ENCODE peak calls at places on chromosomes 4 and X, in five cellular contexts. One of them, this sample, is unnamed.

GRCh38 chrX:115367956-115368355 is 78.4 kb downstream of the LUZP4 start:
- DNase-seq in neuronal stem cell: no peak
- DNase-seq in ovary: no peak
- DNase-seq in psoas muscle: no peak
- DNase-seq in mammary epithelial cell: peak
- DNase-seq in this sample: peak

GRCh38 chr4:48913346-48913745 is 6.8 kb upstream of the OCIAD2 start:
- DNase-seq in neuronal stem cell: no peak
- DNase-seq in ovary: no peak
- DNase-seq in psoas muscle: no peak
- DNase-seq in mammary epithelial cell: peak
- DNase-seq in this sample: peak

GRCh38 chrX:39261446-39262147 is 460.3 kb downstream of the MID1IP1 start:
- DNase-seq in neuronal stem cell: peak
- DNase-seq in ovary: no peak
- DNase-seq in psoas muscle: no peak
- DNase-seq in mammary epithelial cell: peak
- DNase-seq in this sample: peak

GRCh38 chrX:420496-421223 is 34.0 kb upstream of the PPP2R3B start:
- DNase-seq in neuronal stem cell: no peak
- DNase-seq in ovary: no peak
- DNase-seq in psoas muscle: peak
- DNase-seq in mammary epithelial cell: no peak
- DNase-seq in this sample: no peak

GRCh38 chr4:76579596-76580375 is 144.8 kb downstream of the SHROOM3 start:
- DNase-seq in neuronal stem cell: no peak
- DNase-seq in ovary: no peak
- DNase-seq in psoas muscle: no peak
- DNase-seq in mammary epithelial cell: peak
- DNase-seq in this sample: no peak

GRCh38 chr4:52914051-52914605 is 52.0 kb downstream of the RASL11B start:
- DNase-seq in neuronal stem cell: no peak
- DNase-seq in ovary: peak
- DNase-seq in psoas muscle: no peak
- DNase-seq in mammary epithelial cell: no peak
- DNase-seq in this sample: peak

GRCh38 chr4:76736434-76736833 is 161.5 kb downstream of the SOWAHB start:
- DNase-seq in neuronal stem cell: no peak
- DNase-seq in ovary: no peak
- DNase-seq in psoas muscle: no peak
- DNase-seq in mammary epithelial cell: no peak
- DNase-seq in this sample: no peak

GRCh38 chrX:68666580-68666979 is 19.1 kb downstream of the STARD8 start:
- DNase-seq in neuronal stem cell: no peak
- DNase-seq in ovary: no peak
- DNase-seq in psoas muscle: no peak
- DNase-seq in mammary epithelial cell: no peak
- DNase-seq in this sample: no peak

GRCh38 chrX:40949071-40949470 is 136.2 kb upstream of the USP9X start:
- DNase-seq in neuronal stem cell: no peak
- DNase-seq in ovary: no peak
- DNase-seq in psoas muscle: no peak
- DNase-seq in mammary epithelial cell: no peak
- DNase-seq in this sample: no peak

GRCh38 chr4:40934671-40935070 is 184.9 kb downstream of the NSUN7 start:
- DNase-seq in neuronal stem cell: peak
- DNase-seq in ovary: no peak
- DNase-seq in psoas muscle: no peak
- DNase-seq in mammary epithelial cell: no peak
- DNase-seq in this sample: no peak

GRCh38 chrX:18566748-18567147 is 105.2 kb downstream of the RS1 start:
- DNase-seq in neuronal stem cell: no peak
- DNase-seq in ovary: no peak
- DNase-seq in psoas muscle: no peak
- DNase-seq in mammary epithelial cell: no peak
- DNase-seq in this sample: no peak

GRCh38 chrX:17030092-17030491 is 83.6 kb downstream of the REPS2 start:
- DNase-seq in neuronal stem cell: no peak
- DNase-seq in ovary: no peak
- DNase-seq in psoas muscle: no peak
- DNase-seq in mammary epithelial cell: no peak
- DNase-seq in this sample: no peak

GRCh38 chr4:67020079-67020807 is 525.1 kb downstream of the CENPC start:
- DNase-seq in neuronal stem cell: no peak
- DNase-seq in ovary: no peak
- DNase-seq in psoas muscle: no peak
- DNase-seq in mammary epithelial cell: no peak
- DNase-seq in this sample: no peak

GRCh38 chrX:96575011-96575410 is 109.6 kb upstream of the DIAPH2 start:
- DNase-seq in neuronal stem cell: no peak
- DNase-seq in ovary: no peak
- DNase-seq in psoas muscle: no peak
- DNase-seq in mammary epithelial cell: no peak
- DNase-seq in this sample: no peak

GRCh38 chr4:81137894-81138293 is 77.1 kb downstream of the PRKG2 start:
- DNase-seq in neuronal stem cell: no peak
- DNase-seq in ovary: no peak
- DNase-seq in psoas muscle: no peak
- DNase-seq in mammary epithelial cell: no peak
- DNase-seq in this sample: no peak

DNA sequence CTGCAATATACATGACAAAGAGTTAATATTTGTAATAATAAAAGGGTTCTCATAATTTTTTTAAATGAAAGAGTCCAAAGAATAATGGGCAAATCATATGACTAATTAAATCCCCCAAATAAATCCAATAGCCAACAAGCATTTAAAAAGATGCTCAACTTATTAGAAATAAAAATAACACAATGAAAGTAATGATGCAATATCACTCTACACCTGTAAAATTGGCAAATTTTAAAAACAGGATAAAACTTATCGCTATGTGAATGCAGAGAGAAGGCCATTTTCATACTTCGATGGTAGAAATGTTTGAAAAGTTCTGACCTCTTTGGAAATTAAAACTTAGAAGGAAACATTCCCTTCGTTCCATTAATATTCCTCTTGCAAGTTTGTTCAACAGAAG is 1.9 kb downstream of the F8 start:
- DNase-seq in neuronal stem cell: no peak
- DNase-seq in ovary: no peak
- DNase-seq in psoas muscle: no peak
- DNase-seq in mammary epithelial cell: no peak
- DNase-seq in this sample: no peak
- H3K4me3 ChIP-seq in neuronal stem cell: no peak
- H3K4me3 ChIP-seq in ovary: no peak
- H3K4me3 ChIP-seq in psoas muscle: peak
- H3K4me3 ChIP-seq in mammary epithelial cell: no peak
- H3K4me3 ChIP-seq in this sample: no peak

GRCh38 chr4:73345399-73345975 is 58.6 kb upstream of the ALB start:
- DNase-seq in neuronal stem cell: no peak
- DNase-seq in ovary: no peak
- DNase-seq in psoas muscle: no peak
- DNase-seq in mammary epithelial cell: no peak
- DNase-seq in this sample: no peak
- H3K27ac ChIP-seq in neuronal stem cell: no peak
- H3K27ac ChIP-seq in ovary: no peak
- H3K27ac ChIP-seq in psoas muscle: no peak
- H3K27ac ChIP-seq in mammary epithelial cell: no peak
- H3K27ac ChIP-seq in this sample: no peak

GRCh38 chr4:7781361-7781760 is 158.3 kb downstream of the AFAP1 start:
- DNase-seq in neuronal stem cell: no peak
- DNase-seq in ovary: peak
- DNase-seq in psoas muscle: no peak
- DNase-seq in mammary epithelial cell: no peak
- DNase-seq in this sample: peak

GRCh38 chr4:7777871-7778523 is 161.7 kb downstream of the AFAP1 start:
- DNase-seq in neuronal stem cell: no peak
- DNase-seq in ovary: peak
- DNase-seq in psoas muscle: no peak
- DNase-seq in mammary epithelial cell: no peak
- DNase-seq in this sample: peak

GRCh38 chr4:7778524-7779193 is 161.0 kb downstream of the AFAP1 start:
- DNase-seq in neuronal stem cell: no peak
- DNase-seq in ovary: peak
- DNase-seq in psoas muscle: no peak
- DNase-seq in mammary epithelial cell: no peak
- DNase-seq in this sample: no peak

GRCh38 chr4:7780751-7781348 is 158.8 kb downstream of the AFAP1 start:
- DNase-seq in neuronal stem cell: no peak
- DNase-seq in ovary: no peak
- DNase-seq in psoas muscle: no peak
- DNase-seq in mammary epithelial cell: no peak
- DNase-seq in this sample: no peak

DNA sequence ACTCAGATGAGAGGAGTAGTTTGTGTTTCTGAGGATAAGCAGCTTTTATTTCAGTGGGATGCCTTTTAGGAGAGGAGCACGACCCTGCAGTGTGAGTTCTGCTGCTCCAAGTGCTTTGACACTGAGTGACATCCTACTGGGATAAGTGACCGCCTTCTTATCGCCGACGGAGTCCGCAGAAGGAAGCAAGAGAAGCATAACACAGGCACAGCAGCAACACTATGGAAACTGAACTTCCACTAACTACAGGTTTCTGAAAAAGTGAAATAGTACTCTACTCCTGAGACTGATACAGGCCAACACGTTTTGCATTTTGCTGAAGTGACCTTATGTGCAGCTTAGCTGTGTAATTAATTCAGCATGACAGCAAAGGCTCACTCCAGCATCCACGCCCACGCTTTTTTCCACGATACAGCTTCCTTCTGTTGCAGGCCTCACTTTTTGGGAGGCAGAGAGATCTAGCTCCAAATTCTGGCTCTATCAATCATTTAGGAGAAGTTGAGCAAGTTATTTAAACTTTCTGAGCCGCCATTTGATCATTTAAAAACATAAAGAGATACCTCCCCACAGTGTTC is 160.4 kb downstream of the AFAP1 start:
- DNase-seq in neuronal stem cell: no peak
- DNase-seq in ovary: peak
- DNase-seq in psoas muscle: no peak
- DNase-seq in mammary epithelial cell: no peak
- DNase-seq in this sample: peak
- H3K4me3 ChIP-seq in neuronal stem cell: no peak
- H3K4me3 ChIP-seq in ovary: no peak
- H3K4me3 ChIP-seq in psoas muscle: no peak
- H3K4me3 ChIP-seq in mammary epithelial cell: no peak
- H3K4me3 ChIP-seq in this sample: peak

DNA sequence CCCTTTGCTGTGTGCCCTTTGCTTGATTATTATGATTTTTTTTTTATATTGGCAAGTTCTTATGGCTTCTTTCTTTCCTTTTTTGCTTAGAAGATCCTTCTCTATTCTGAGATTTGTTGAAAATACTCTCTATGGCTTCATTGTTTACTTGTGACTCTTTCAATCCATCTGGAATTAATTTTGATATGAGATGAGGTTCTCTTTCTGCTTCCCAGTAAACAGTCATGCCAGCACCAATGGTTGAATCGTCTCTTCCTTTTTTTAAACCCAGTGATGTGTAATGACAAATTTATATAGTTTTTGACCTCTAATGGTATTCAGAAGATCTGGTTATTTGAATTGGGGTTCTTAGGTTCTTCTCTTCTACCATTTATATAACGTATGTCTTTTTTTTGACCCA is 121.8 kb downstream of the ARHGAP10 start:
- DNase-seq in neuronal stem cell: no peak
- DNase-seq in ovary: no peak
- DNase-seq in psoas muscle: no peak
- DNase-seq in mammary epithelial cell: no peak
- DNase-seq in this sample: no peak
- H3K27ac ChIP-seq in neuronal stem cell: no peak
- H3K27ac ChIP-seq in ovary: no peak
- H3K27ac ChIP-seq in psoas muscle: no peak
- H3K27ac ChIP-seq in mammary epithelial cell: no peak
- H3K27ac ChIP-seq in this sample: no peak

GRCh38 chr4:153763404-153763803 is 3.6 kb upstream of the RNF175 start:
- DNase-seq in neuronal stem cell: no peak
- DNase-seq in ovary: no peak
- DNase-seq in psoas muscle: no peak
- DNase-seq in mammary epithelial cell: no peak
- DNase-seq in this sample: no peak

GRCh38 chr4:153766758-153767157 is 6.9 kb upstream of the RNF175 start:
- DNase-seq in neuronal stem cell: no peak
- DNase-seq in ovary: no peak
- DNase-seq in psoas muscle: no peak
- DNase-seq in mammary epithelial cell: no peak
- DNase-seq in this sample: no peak

GRCh38 chr4:153765836-153766235 is 6.0 kb upstream of the RNF175 start:
- DNase-seq in neuronal stem cell: no peak
- DNase-seq in ovary: no peak
- DNase-seq in psoas muscle: no peak
- DNase-seq in mammary epithelial cell: no peak
- DNase-seq in this sample: no peak

GRCh38 chr4:153759407-153760226 is at the start of gene RNF175:
- DNase-seq in neuronal stem cell: no peak
- DNase-seq in ovary: no peak
- DNase-seq in psoas muscle: peak
- DNase-seq in mammary epithelial cell: no peak
- DNase-seq in this sample: no peak

DNA sequence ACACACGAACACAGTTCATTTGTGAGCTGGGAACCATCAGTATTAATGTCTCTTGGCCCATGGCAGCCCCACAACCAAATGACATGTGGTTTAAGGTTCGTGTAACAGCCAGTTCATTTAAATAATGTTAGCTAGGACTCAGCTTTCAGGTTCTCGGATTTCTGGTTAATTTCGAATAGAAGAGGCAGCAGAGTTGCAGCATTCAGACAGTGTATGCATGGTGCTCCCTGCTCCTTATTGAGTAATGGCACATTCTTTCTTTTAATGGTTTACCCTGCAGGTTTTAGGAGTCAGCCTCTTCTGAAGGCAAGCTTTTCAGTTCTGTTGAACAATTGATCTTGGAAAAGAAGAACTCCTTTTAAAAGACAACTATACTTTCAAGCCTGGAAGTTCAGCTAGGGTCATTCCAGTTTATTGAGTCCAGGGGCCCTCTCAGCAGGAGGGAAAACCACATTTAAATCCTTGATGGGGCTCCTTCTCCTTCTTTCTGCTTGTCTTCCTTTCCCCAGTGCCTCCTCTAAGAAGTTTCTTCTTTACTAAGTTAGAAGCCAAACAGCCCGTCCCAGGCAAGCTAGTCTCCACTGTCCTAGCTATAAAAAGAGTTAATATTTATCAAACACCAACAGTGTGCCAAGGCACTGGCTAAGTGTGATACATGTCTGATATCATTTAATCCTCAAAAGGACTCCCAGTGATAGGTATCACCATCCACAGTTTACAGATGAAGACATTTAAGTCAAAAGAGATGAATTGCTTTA is 5.0 kb upstream of the RNF175 start:
- DNase-seq in neuronal stem cell: no peak
- DNase-seq in ovary: no peak
- DNase-seq in psoas muscle: no peak
- DNase-seq in mammary epithelial cell: no peak
- DNase-seq in this sample: no peak
- H3K4me3 ChIP-seq in neuronal stem cell: no peak
- H3K4me3 ChIP-seq in ovary: no peak
- H3K4me3 ChIP-seq in psoas muscle: no peak
- H3K4me3 ChIP-seq in mammary epithelial cell: no peak
- H3K4me3 ChIP-seq in this sample: no peak

GRCh38 chr4:11914406-11914805 is 485.7 kb upstream of the HS3ST1 start:
- DNase-seq in neuronal stem cell: peak
- DNase-seq in ovary: no peak
- DNase-seq in psoas muscle: no peak
- DNase-seq in mammary epithelial cell: peak
- DNase-seq in this sample: no peak
- H3K27ac ChIP-seq in neuronal stem cell: peak
- H3K27ac ChIP-seq in ovary: no peak
- H3K27ac ChIP-seq in psoas muscle: no peak
- H3K27ac ChIP-seq in mammary epithelial cell: no peak
- H3K27ac ChIP-seq in this sample: no peak